ENCODE peak calls at places on chromosome 13, in six cellular contexts. K is OCI-LY7; I is Caco-2; M is upper lobe of right lung; C is GM23338; D is CD8-positive, alpha-beta T cell. Z is an unnamed sample.
A peak's percentile ranks its signal among the peaks of the same experiment; 100 is the strongest.

GRCh38 chr13:65724261-65724660 is 1505.9 kb downstream of the PCDH9 start:
- DNase-seq in D (no peak), K (no peak), I (no peak), C (no peak), M (no peak), Z (no peak)

GRCh38 chr13:51552027-51552426 is 32.2 kb upstream of the WDFY2 start:
- DNase-seq in K (no peak), M (no peak), C (no peak), D (no peak), I (no peak), Z (no peak)

GRCh38 chr13:105047676-105048295 is 1487.7 kb downstream of the EFNB2 start:
- DNase-seq in D (no peak), M (no peak), K (no peak), C (no peak), I (no peak), Z (no peak)

GRCh38 chr13:35978607-35979316 is 152.4 kb downstream of the DCLK1 start:
- DNase-seq in K (peak; percentile 20), D (no peak), M (no peak), I (peak; percentile 51), C (peak; percentile 80), Z (no peak)

GRCh38 chr13:34941436-34941834 is 635 bp upstream of the NBEA start:
- DNase-seq in C (no peak), K (peak; percentile 8), D (no peak), M (no peak), I (no peak), Z (no peak)

GRCh38 chr13:110261166-110262081 is 45.5 kb downstream of the COL4A1 start:
- DNase-seq in C (peak; percentile 71), D (no peak), M (no peak), K (no peak), I (no peak), Z (no peak)

GRCh38 chr13:94325660-94326059 is 153.8 kb downstream of the DCT start:
- DNase-seq in D (no peak), K (no peak), I (no peak), C (peak; percentile 21), M (no peak), Z (no peak)

GRCh38 chr13:97385854-97386253 is 48.1 kb upstream of the RAP2A start:
- DNase-seq in I (no peak), K (no peak), C (no peak), M (no peak), D (no peak), Z (no peak)

GRCh38 chr13:72217142-72217541 is 350.1 kb upstream of the DACH1 start:
- DNase-seq in D (no peak), M (no peak), I (no peak), K (no peak), C (no peak), Z (peak; percentile 51)

GRCh38 chr13:52001120-52001731 is 10.0 kb downstream of the ATP7B start:
- DNase-seq in I (no peak), C (peak; percentile 82), D (no peak), K (peak; percentile 75), M (no peak), Z (no peak)

GRCh38 chr13:39777527-39778061 is 122.1 kb downstream of the COG6 start:
- DNase-seq in M (no peak), I (peak; percentile 20), D (no peak), K (peak; percentile 57), C (peak; percentile 39), Z (no peak)

GRCh38 chr13:71751074-71751473 is 115.9 kb downstream of the DACH1 start:
- DNase-seq in I (no peak), D (no peak), K (no peak), C (no peak), M (no peak), Z (peak; percentile 22)

GRCh38 chr13:92175330-92175729 is 776.9 kb downstream of the GPC5 start:
- DNase-seq in M (no peak), I (peak; percentile 39), K (peak; percentile 51), C (peak; percentile 67), D (no peak), Z (peak; percentile 57)

GRCh38 chr13:85541476-85541875 is 257.7 kb downstream of the SLITRK6 start:
- DNase-seq in D (no peak), M (no peak), K (peak; percentile 22), C (no peak), I (no peak), Z (no peak)

GRCh38 chr13:45207319-45207718 is 6.5 kb upstream of the KCTD4 start:
- DNase-seq in C (no peak), D (no peak), I (no peak), K (no peak), M (no peak), Z (no peak)

DNA sequence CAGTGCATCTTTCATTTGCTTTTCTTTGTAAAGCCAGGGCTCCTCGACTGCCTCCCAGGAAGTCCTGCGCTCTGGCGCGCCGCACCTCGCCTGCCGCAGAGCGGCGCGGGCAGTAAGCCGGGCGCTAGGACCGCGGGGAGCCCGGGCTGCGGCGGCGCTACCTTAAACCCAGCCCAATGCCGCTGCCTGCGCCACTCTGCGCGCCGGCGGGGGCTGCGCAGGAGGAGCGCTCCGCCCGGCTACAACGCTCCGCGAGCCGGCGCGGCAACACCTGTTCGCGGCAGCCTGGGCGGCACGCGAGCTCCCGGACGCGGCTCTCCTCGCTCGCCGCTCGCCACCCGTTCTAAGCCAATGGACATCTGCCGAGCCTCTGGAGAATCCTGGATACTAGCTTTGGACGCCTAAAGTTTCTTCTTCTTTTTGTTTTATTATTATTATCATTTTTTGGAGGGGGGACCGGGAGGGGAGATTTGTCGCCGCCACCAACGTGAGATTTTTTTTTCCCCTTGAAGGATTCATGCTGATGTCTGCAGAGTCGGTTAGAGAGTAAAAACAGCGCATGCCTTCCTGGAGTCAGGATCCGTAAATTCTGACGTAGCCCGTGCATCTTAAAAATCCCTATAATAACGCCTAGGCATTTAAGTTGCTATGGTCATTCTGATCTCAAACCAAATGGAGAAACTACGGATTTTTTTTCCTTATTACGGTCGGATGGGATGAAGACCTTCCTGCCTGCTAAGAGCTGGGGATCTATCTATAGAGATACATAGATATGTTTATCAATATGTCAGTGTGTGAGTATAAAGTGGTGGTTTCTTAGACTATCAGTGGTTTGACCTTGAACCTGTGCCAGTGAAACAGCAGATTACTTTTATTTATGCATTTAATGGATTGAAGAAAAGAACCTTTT is at the start of gene FGF9:
- DNase-seq in D (peak; percentile 70), K (peak; percentile 92), C (peak; percentile 92), M (peak; percentile 91), I (peak; percentile 89), Z (peak; percentile 69)
- TF ChIP-seq CTCF in D (no peak), K (no peak), C (no peak), M (no peak), I (no peak), Z (no peak)

GRCh38 chr13:40960721-40961120 is 58.4 kb downstream of the ELF1 start:
- DNase-seq in C (no peak), D (no peak), M (no peak), I (no peak), K (no peak), Z (no peak)
- H3K4me3 ChIP-seq in C (no peak overlapping the region), D (no peak overlapping the region), M (no peak overlapping the region), I (no peak overlapping the region), K (no peak overlapping the region), Z (no peak overlapping the region)

GRCh38 chr13:113820813-113821651 is 42.8 kb downstream of the GAS6 start:
- DNase-seq in M (no peak), D (no peak), K (no peak), C (no peak), I (no peak), Z (peak; percentile 92)

GRCh38 chr13:113822266-113822665 is 41.6 kb downstream of the GAS6 start:
- DNase-seq in D (no peak), M (no peak), K (no peak), C (no peak), I (no peak), Z (no peak)

GRCh38 chr13:113821847-113822246 is 42.0 kb downstream of the GAS6 start:
- DNase-seq in M (no peak), C (no peak), I (no peak), D (no peak), K (no peak), Z (no peak)

GRCh38 chr13:113823771-113824170 is 40.1 kb downstream of the GAS6 start:
- DNase-seq in K (no peak), C (no peak), I (no peak), M (no peak), D (no peak), Z (no peak)

DNA sequence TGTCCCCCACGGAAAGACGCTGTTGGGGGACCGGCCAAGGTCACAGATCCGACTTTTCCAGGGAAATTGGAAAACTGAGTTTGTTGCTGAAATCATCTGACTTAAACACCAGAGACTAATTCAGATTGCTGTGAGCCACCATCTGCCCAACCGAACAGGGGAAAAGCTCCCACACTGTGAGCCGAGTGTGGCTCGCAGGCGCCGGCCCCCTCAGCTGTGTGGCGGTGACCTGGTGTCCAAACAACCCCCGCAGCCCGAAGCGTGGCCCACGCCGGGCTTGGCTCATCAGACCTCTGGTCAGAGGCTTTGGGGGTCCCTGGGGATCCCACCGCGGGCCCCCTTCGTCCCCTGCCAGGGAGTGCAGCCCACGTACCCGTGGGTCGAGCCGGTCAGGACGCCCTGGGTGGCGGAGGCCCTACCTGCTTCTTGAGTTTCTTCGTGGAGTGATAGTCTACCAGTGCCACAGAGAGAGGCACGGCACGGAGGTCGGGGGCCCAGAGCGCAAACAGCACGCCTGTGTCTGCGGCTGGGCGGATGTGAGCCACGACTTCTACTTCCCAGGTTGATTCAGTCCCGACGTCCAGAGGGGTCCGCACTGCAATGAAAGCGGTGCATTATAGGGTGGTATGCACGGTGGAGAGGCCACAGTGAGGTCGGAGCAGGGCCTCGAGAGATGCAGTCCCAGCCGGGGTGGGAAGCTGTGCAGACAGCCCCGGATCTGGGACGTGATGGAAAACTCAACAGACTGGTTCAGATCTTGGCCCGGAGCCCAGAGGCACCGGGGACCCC is 40.7 kb downstream of the GAS6 start:
- DNase-seq in D (no peak), K (no peak), C (no peak), I (no peak), M (no peak), Z (no peak)
- H3K36me3 ChIP-seq in D (no peaks in the 10 kb centered on the region), K (peaks cover 20% of the 10 kb centered on the region), C (no peaks in the 10 kb centered on the region), I (peaks cover 1% of the 10 kb centered on the region), M (peaks cover 25% of the 10 kb centered on the region), Z (no peaks in the 10 kb centered on the region)

GRCh38 chr13:101917475-101917810 is 465.0 kb downstream of the ITGBL1 start:
- DNase-seq in D (no peak), M (no peak), I (no peak), K (no peak), C (peak; percentile 61), Z (peak; percentile 16)

GRCh38 chr13:101915755-101916107 is 463.3 kb downstream of the ITGBL1 start:
- DNase-seq in C (peak; percentile 39), K (no peak), D (no peak), I (no peak), M (no peak), Z (no peak)

GRCh38 chr13:101916758-101917474 is 464.4 kb downstream of the ITGBL1 start:
- DNase-seq in I (no peak), M (no peak), C (peak; percentile 13), D (no peak), K (no peak), Z (peak; percentile 23)

GRCh38 chr13:101915333-101915732 is 462.9 kb downstream of the ITGBL1 start:
- DNase-seq in I (no peak), K (no peak), M (no peak), D (no peak), C (peak; percentile 62), Z (no peak)

DNA sequence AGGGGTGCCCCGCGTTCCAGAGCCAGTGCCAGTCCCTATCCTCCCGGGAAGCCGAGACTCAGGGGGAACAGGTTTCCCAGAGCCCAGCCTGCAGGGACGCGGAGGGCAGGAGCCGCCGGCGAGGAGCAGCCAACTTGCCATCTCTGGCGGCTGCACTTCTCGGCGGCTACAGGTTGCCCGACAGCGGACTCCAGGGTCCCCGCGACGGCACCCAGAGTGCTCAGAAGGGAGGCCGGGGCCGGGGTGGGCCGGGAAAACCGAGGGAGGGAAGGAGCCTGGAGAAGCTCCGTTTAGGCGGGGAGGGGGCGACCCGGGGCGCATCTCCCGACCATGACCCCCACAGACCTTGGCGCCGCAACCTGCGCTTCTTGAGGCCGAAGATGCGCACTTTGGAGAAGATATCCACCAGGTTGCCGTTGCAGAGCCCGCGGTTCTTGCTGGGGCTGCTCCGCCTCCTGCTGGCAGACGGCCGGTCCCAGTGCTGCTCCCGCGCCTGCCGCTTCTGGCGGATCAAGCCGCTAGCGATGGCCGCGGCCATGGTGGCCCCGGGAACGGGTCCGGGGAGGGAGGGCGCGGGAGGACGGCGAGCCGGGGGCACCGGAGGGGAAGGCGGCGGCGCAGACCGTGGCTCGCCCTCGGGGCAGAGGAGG is 463.8 kb downstream of the ITGBL1 start:
- DNase-seq in K (no peak), M (peak; percentile 64), C (peak; percentile 81), I (no peak), D (no peak), Z (peak; percentile 83)
- TF ChIP-seq CTCF in K (no peak), M (no peak), C (peak; percentile 37), I (no peak), D (no peak), Z (peak; percentile 65)